ENCODE peak calls at places on chromosomes 12 and 14, in eight cellular contexts. J is A673, N is GM20000, E is dorsolateral prefrontal cortex, U is AG04450, B is tibial nerve, Q is right lobe of liver, M is adrenal gland. V is an unnamed sample.

GRCh38 chr14:21346532-21347135 is 37.2 kb downstream of the SUPT16H start:
- DNase-seq in B (no peak), E (no peak), J (no peak), Q (no peak), N (no peak), M (no peak), U (peak; percentile 39), V (no peak)

GRCh38 chr12:104315326-104316224 is 12.0 kb downstream of the EID3 start:
- DNase-seq in M (no peak), E (no peak), J (no peak), U (no peak), N (no peak), Q (no peak), B (no peak), V (no peak)

GRCh38 chr12:59040651-59041050 is 120.3 kb upstream of the LRIG3 start:
- DNase-seq in N (no peak), J (no peak), M (no peak), Q (no peak), B (no peak), E (no peak), U (peak; percentile 84), V (no peak)

GRCh38 chr14:59464651-59465569 is at the start of gene GPR135:
- DNase-seq in N (peak; percentile 88), M (peak; percentile 80), J (peak; percentile 57), U (no peak), B (peak; percentile 40), E (peak; percentile 72), Q (peak; percentile 86), V (peak; percentile 31)

GRCh38 chr14:20934148-20934762 is 21.0 kb upstream of the RNASE2 start:
- DNase-seq in B (no peak), E (no peak), U (no peak), Q (no peak), N (peak; percentile 21), J (peak; percentile 73), M (peak; percentile 20), V (no peak)

GRCh38 chr12:58847876-58848600 is 72.3 kb downstream of the LRIG3 start:
- DNase-seq in J (peak; percentile 88), U (no peak), N (no peak), M (no peak), Q (no peak), E (no peak), B (no peak), V (no peak)

GRCh38 chr14:74658535-74659130 is 46.6 kb upstream of the LTBP2 start:
- DNase-seq in E (no peak), Q (no peak), N (no peak), J (no peak), U (no peak), M (no peak), B (no peak), V (no peak)

GRCh38 chr12:108822458-108823205 is 34.8 kb downstream of the SSH1 start:
- DNase-seq in Q (no peak), J (no peak), N (no peak), M (no peak), B (no peak), U (no peak), E (no peak), V (no peak)

GRCh38 chr14:35390577-35391387 is 13.8 kb downstream of the NFKBIA start:
- DNase-seq in U (no peak), M (no peak), N (no peak), Q (no peak), B (no peak), E (no peak), J (peak; percentile 80), V (no peak)

GRCh38 chr12:8037947-8038346 is 5.4 kb downstream of the FOXJ2 start:
- DNase-seq in Q (no peak), J (no peak), U (no peak), E (no peak), N (no peak), B (no peak), M (no peak), V (no peak)

GRCh38 chr12:57226588-57227314 is 2.8 kb upstream of the SHMT2 start:
- DNase-seq in U (no peak), Q (no peak), B (no peak), E (no peak), J (no peak), N (no peak), M (no peak), V (no peak)

GRCh38 chr12:45587877-45588530 is 141.5 kb upstream of the ARID2 start:
- DNase-seq in Q (peak; percentile 77), M (no peak), J (no peak), E (no peak), B (no peak), N (no peak), U (no peak), V (no peak)

GRCh38 chr12:89383235-89384049 is 31.1 kb upstream of the DUSP6 start:
- DNase-seq in B (no peak), U (no peak), Q (no peak), N (no peak), J (peak; percentile 52), M (no peak), E (no peak), V (no peak)

GRCh38 chr14:101823081-101823480 is 61.6 kb downstream of the PPP2R5C start:
- DNase-seq in B (no peak), N (no peak), M (no peak), J (no peak), U (no peak), E (no peak), Q (no peak), V (no peak)

GRCh38 chr14:101821528-101821927 is 60.0 kb downstream of the PPP2R5C start:
- DNase-seq in N (no peak), Q (no peak), B (no peak), J (no peak), M (no peak), U (no peak), E (no peak), V (no peak)

GRCh38 chr14:101825797-101826196 is 64.3 kb downstream of the PPP2R5C start:
- DNase-seq in J (no peak), U (no peak), N (no peak), B (no peak), M (no peak), E (no peak), Q (no peak), V (no peak)

GRCh38 chr14:101824339-101824727 is 62.8 kb downstream of the PPP2R5C start:
- DNase-seq in E (no peak), B (no peak), J (no peak), M (no peak), U (no peak), Q (no peak), N (no peak), V (no peak)

DNA sequence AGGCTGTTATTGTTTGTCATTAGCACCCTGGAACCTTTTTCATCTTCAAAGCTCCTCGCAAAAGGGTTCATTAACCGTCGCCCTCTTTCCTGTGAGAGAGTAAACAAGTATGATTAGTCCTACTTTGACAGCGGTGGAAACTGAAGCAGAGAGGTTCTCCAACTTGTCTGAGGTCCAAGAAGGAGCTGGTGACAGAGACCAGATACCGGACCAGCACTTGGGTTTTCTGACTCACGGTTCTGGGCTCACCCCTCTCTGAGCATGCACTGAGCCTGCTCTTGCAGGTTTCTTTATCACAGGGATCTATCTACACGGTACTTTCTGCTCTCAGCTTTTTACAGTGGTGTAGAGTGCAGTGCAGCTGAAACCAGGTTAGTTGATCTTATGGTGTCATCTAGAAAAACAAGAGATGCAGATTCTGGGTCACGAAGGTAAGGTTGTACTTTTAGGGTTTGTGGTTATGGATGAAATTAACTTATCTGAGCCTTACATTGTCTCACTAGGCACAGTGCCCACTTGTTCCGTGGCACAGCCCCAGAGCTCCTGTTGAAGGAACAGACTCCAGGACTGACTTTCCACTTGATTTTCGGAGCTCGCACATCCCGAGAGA is 62.1 kb downstream of the PPP2R5C start:
- DNase-seq in E (no peak), M (peak; percentile 81), B (no peak), Q (no peak), U (no peak), N (no peak), J (no peak), V (no peak)
- TF ChIP-seq CTCF in E (no peak), M (no peak), B (no peak), Q (no peak), U (no peak), N (no peak), J (no peak), V (no peak)

DNA sequence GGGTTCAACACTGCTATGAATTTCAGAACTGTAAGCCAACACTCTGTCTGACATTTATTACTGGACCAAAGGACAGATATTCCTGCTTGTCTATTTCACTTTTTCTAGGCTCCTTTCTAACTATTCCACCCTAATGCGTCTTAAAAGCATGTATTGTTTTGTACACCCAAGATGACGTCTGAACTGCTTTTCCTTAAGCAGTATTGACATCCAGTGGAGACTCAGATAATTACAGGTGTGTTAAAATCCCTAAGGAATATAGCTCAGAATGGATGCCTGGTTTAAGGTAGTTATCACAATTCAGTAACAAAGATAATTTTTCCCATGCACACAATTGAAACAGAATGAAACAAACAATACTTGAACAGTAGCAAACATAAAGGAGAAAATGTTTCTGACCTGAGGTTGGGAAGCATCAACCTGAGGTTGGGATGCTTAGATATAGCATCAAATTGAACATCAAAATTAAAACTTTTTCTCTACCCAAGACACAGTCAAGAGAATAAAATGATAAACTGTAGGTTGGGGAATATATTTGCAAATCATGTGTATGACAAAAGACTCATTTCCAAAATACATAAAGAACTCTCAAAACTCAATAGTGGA is 93.7 kb upstream of the PTPRR start:
- DNase-seq in U (no peak), E (no peak), N (no peak), M (no peak), Q (no peak), B (no peak), J (peak; percentile 56), V (no peak)
- TF ChIP-seq CTCF in U (peak; percentile 29), E (peak; percentile 61), N (no peak), M (peak; percentile 66), Q (peak; percentile 25), B (peak; percentile 21), J (peak; percentile 54), V (peak; percentile 86)

GRCh38 chr12:98379106-98379505 is 136.3 kb upstream of the TMPO start:
- DNase-seq in B (no peak), N (no peak), U (no peak), J (no peak), M (no peak), E (no peak), Q (no peak), V (no peak)
- TF ChIP-seq CTCF in B (no peak), N (no peak), U (no peak), J (peak; percentile 10), M (no peak), E (no peak), Q (no peak), V (no peak)

GRCh38 chr12:128844031-128844635 is 9.1 kb upstream of the GLT1D1 start:
- DNase-seq in Q (no peak), J (no peak), B (no peak), N (no peak), M (no peak), E (no peak), U (no peak), V (no peak)
- TF ChIP-seq CTCF in Q (peak; percentile 8), J (no peak), B (no peak), N (no peak), M (no peak), E (peak; percentile 21), U (no peak), V (peak; percentile 16)

GRCh38 chr12:44002607-44003006 is 166.7 kb downstream of the TMEM117 start:
- DNase-seq in U (no peak), J (no peak), B (no peak), E (no peak), M (no peak), Q (no peak), N (no peak), V (no peak)

GRCh38 chr12:44003721-44004120 is 167.8 kb downstream of the TMEM117 start:
- DNase-seq in J (no peak), N (no peak), M (no peak), U (no peak), E (no peak), B (no peak), Q (no peak), V (no peak)

GRCh38 chr12:44000309-44000952 is 164.6 kb downstream of the TMEM117 start:
- DNase-seq in J (peak; percentile 87), M (peak; percentile 19), U (peak; percentile 6), E (no peak), B (no peak), Q (no peak), N (peak; percentile 49), V (no peak)
- TF ChIP-seq CTCF in J (peak; percentile 88), M (no peak), U (peak; percentile 63), E (peak; percentile 46), B (no peak), Q (peak; percentile 49), N (peak; percentile 42), V (peak; percentile 44)